ENCODE peak calls at places on chromosomes 7 and 10, in seven cellular contexts. One of them, this sample, is unnamed.

GRCh38 chr10:102605712-102606111 is 38.6 kb upstream of the TRIM8 start:
- DNase-seq in lung: no peak
- DNase-seq in GM23338: no peak
- DNase-seq in neural progenitor cell: no peak
- DNase-seq in ovary: no peak
- DNase-seq in endothelial cell: no peak
- DNase-seq in chondrocyte: peak; percentile 13
- DNase-seq in this sample: no peak

GRCh38 chr10:31582365-31583052 is 263.5 kb downstream of the ZEB1 start:
- DNase-seq in ovary: no peak
- DNase-seq in neural progenitor cell: no peak
- DNase-seq in endothelial cell: no peak
- DNase-seq in chondrocyte: no peak
- DNase-seq in GM23338: peak; percentile 11
- DNase-seq in lung: no peak
- DNase-seq in this sample: no peak

GRCh38 chr10:61464461-61465215 is 11.5 kb upstream of the TMEM26 start:
- DNase-seq in endothelial cell: no peak
- DNase-seq in GM23338: no peak
- DNase-seq in lung: no peak
- DNase-seq in chondrocyte: no peak
- DNase-seq in ovary: no peak
- DNase-seq in neural progenitor cell: no peak
- DNase-seq in this sample: no peak

GRCh38 chr7:143263266-143264195 is at the start of gene GSTK1:
- DNase-seq in neural progenitor cell: peak; percentile 79
- DNase-seq in ovary: peak; percentile 86
- DNase-seq in chondrocyte: peak; percentile 93
- DNase-seq in lung: peak; percentile 86
- DNase-seq in GM23338: peak; percentile 87
- DNase-seq in endothelial cell: peak; percentile 67
- DNase-seq in this sample: peak; percentile 78

GRCh38 chr7:153354071-153354470 is 594.5 kb downstream of the ACTR3B start:
- DNase-seq in endothelial cell: no peak
- DNase-seq in GM23338: no peak
- DNase-seq in ovary: no peak
- DNase-seq in chondrocyte: no peak
- DNase-seq in lung: no peak
- DNase-seq in neural progenitor cell: no peak
- DNase-seq in this sample: no peak

GRCh38 chr7:107948645-107949442 is 54.1 kb downstream of the LAMB1 start:
- DNase-seq in chondrocyte: no peak
- DNase-seq in lung: no peak
- DNase-seq in ovary: no peak
- DNase-seq in GM23338: no peak
- DNase-seq in neural progenitor cell: no peak
- DNase-seq in endothelial cell: no peak
- DNase-seq in this sample: no peak

GRCh38 chr10:133226251-133226808 is 3.7 kb upstream of the UTF1 start:
- DNase-seq in neural progenitor cell: no peak
- DNase-seq in GM23338: peak; percentile 40
- DNase-seq in chondrocyte: no peak
- DNase-seq in ovary: no peak
- DNase-seq in lung: no peak
- DNase-seq in endothelial cell: no peak
- DNase-seq in this sample: no peak

GRCh38 chr7:28755255-28755654 is 202.9 kb downstream of the TRIL start:
- DNase-seq in chondrocyte: no peak
- DNase-seq in endothelial cell: no peak
- DNase-seq in ovary: no peak
- DNase-seq in lung: no peak
- DNase-seq in GM23338: no peak
- DNase-seq in neural progenitor cell: no peak
- DNase-seq in this sample: no peak

GRCh38 chr10:123044391-123044790 is 35.6 kb downstream of the ACADSB start:
- DNase-seq in endothelial cell: no peak
- DNase-seq in neural progenitor cell: no peak
- DNase-seq in GM23338: peak; percentile 37
- DNase-seq in chondrocyte: no peak
- DNase-seq in ovary: no peak
- DNase-seq in lung: no peak
- DNase-seq in this sample: no peak
- TF ChIP-seq CTCF in endothelial cell: no peak
- TF ChIP-seq CTCF in neural progenitor cell: peak; percentile 51
- TF ChIP-seq CTCF in GM23338: peak; percentile 67
- TF ChIP-seq CTCF in chondrocyte: peak; percentile 73
- TF ChIP-seq CTCF in ovary: no peak
- TF ChIP-seq CTCF in lung: no peak
- TF ChIP-seq CTCF in this sample: no peak

GRCh38 chr10:127649642-127650041 is 87.3 kb upstream of the FOXI2 start:
- DNase-seq in lung: no peak
- DNase-seq in endothelial cell: peak; percentile 34
- DNase-seq in chondrocyte: no peak
- DNase-seq in neural progenitor cell: peak; percentile 69
- DNase-seq in GM23338: peak; percentile 88
- DNase-seq in ovary: no peak
- DNase-seq in this sample: peak; percentile 21
- TF ChIP-seq CTCF in lung: no peak
- TF ChIP-seq CTCF in endothelial cell: no peak
- TF ChIP-seq CTCF in chondrocyte: peak; percentile 31
- TF ChIP-seq CTCF in neural progenitor cell: peak; percentile 61
- TF ChIP-seq CTCF in GM23338: peak; percentile 82
- TF ChIP-seq CTCF in ovary: no peak
- TF ChIP-seq CTCF in this sample: peak; percentile 19

GRCh38 chr10:3452234-3452633 is 279.7 kb upstream of the PITRM1 start:
- DNase-seq in chondrocyte: no peak
- DNase-seq in neural progenitor cell: peak; percentile 34
- DNase-seq in endothelial cell: no peak
- DNase-seq in GM23338: peak; percentile 72
- DNase-seq in ovary: no peak
- DNase-seq in lung: no peak
- DNase-seq in this sample: no peak
- TF ChIP-seq CTCF in chondrocyte: peak; percentile 79
- TF ChIP-seq CTCF in neural progenitor cell: no peak
- TF ChIP-seq CTCF in endothelial cell: peak; percentile 33
- TF ChIP-seq CTCF in GM23338: no peak
- TF ChIP-seq CTCF in ovary: no peak
- TF ChIP-seq CTCF in lung: no peak
- TF ChIP-seq CTCF in this sample: no peak

GRCh38 chr10:91034494-91035157 is 113.7 kb upstream of the ANKRD1 start:
- DNase-seq in chondrocyte: no peak
- DNase-seq in ovary: peak; percentile 75
- DNase-seq in GM23338: peak; percentile 50
- DNase-seq in lung: peak; percentile 46
- DNase-seq in neural progenitor cell: peak; percentile 50
- DNase-seq in endothelial cell: no peak
- DNase-seq in this sample: no peak
- TF ChIP-seq CTCF in chondrocyte: no peak
- TF ChIP-seq CTCF in ovary: no peak
- TF ChIP-seq CTCF in GM23338: no peak
- TF ChIP-seq CTCF in lung: no peak
- TF ChIP-seq CTCF in neural progenitor cell: no peak
- TF ChIP-seq CTCF in endothelial cell: no peak
- TF ChIP-seq CTCF in this sample: no peak

DNA sequence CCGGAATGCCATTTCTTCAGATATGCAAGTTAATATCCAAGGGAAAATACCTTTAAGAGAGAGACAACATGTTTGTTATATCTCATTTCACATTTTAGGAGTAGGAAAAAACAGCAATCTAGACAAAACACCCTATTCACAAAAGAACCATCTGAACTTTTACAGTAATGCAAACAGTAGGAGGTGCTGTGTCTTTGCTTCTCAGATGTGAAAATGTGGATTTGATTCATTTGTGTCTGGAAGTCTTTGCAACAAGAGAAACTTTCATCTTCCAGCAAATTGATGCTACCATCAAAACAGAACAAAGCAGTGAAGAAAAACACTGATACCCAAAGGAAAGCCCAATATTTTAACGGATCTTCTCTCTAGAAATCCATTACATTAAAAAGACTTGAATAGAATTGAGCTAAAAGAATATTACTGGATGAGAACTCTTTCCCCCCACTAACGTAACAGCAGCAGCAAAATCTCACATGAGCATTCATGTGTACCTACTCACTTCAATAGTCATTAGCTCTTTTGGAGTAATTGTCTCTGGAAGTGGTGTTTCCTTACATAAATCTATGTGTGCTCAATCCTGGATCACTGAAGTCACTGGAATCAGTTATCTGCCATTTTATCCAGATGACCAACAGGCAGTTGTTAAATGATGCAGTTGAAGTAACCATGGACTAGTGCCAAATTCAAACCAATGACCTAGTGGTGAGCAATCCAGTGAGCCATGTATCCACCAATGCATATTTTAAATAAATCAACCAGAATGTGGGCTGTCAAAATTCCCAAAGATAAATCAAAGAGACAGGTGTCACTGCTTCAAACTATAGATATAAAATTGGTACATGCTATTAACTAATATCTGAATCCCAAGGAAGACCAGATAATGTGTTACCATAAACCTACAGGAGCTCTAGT is 1.8 kb downstream of the SEMA3C start:
- DNase-seq in endothelial cell: no peak
- DNase-seq in chondrocyte: no peak
- DNase-seq in GM23338: peak; percentile 44
- DNase-seq in ovary: no peak
- DNase-seq in neural progenitor cell: no peak
- DNase-seq in lung: no peak
- DNase-seq in this sample: no peak
- TF ChIP-seq CTCF in endothelial cell: no peak
- TF ChIP-seq CTCF in chondrocyte: peak; percentile 80
- TF ChIP-seq CTCF in GM23338: peak; percentile 69
- TF ChIP-seq CTCF in ovary: no peak
- TF ChIP-seq CTCF in neural progenitor cell: peak; percentile 46
- TF ChIP-seq CTCF in lung: no peak
- TF ChIP-seq CTCF in this sample: no peak

GRCh38 chr10:127815147-127815546 is 77.6 kb downstream of the CLRN3 start:
- DNase-seq in ovary: no peak
- DNase-seq in lung: no peak
- DNase-seq in GM23338: peak; percentile 25
- DNase-seq in endothelial cell: no peak
- DNase-seq in neural progenitor cell: no peak
- DNase-seq in chondrocyte: no peak
- DNase-seq in this sample: no peak
- TF ChIP-seq CTCF in ovary: no peak
- TF ChIP-seq CTCF in lung: no peak
- TF ChIP-seq CTCF in GM23338: no peak
- TF ChIP-seq CTCF in endothelial cell: peak; percentile 51
- TF ChIP-seq CTCF in neural progenitor cell: peak; percentile 46
- TF ChIP-seq CTCF in chondrocyte: peak; percentile 60
- TF ChIP-seq CTCF in this sample: peak; percentile 39

DNA sequence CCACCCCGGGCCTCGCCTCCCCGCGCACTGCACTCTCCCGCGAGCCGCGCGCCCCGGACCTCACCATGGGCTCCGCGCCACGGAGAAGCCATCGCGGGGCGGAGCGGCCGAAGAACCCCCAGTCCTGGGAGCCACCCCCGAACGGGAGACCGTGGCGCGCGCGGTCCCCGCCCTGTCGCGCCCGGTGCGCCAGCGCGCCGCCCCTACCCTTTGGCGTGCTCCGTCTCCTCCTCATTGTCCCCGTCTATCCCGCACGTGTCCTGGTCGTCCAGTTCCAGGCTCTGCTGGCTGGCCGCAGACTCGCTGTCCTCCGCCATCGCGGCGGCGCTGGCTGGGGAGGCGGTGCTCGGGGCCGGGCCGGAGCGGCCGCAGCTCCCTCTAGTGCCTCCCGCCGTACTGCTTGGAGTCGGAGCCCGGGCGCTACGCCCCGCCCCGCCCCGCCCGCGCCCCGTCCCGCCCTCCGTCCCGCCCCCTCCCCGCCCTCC is at the start of gene NMT2:
- DNase-seq in endothelial cell: no peak
- DNase-seq in neural progenitor cell: peak; percentile 97
- DNase-seq in ovary: peak; percentile 92
- DNase-seq in GM23338: peak; percentile 85
- DNase-seq in chondrocyte: peak; percentile 94
- DNase-seq in lung: no peak
- DNase-seq in this sample: no peak
- TF ChIP-seq CTCF in endothelial cell: peak; percentile 41
- TF ChIP-seq CTCF in neural progenitor cell: peak; percentile 35
- TF ChIP-seq CTCF in ovary: peak; percentile 22
- TF ChIP-seq CTCF in GM23338: peak; percentile 51
- TF ChIP-seq CTCF in chondrocyte: peak; percentile 69
- TF ChIP-seq CTCF in lung: peak; percentile 36
- TF ChIP-seq CTCF in this sample: peak; percentile 0

GRCh38 chr7:157406971-157407370 is 70.2 kb downstream of the DNAJB6 start:
- DNase-seq in ovary: no peak
- DNase-seq in chondrocyte: peak; percentile 79
- DNase-seq in endothelial cell: no peak
- DNase-seq in neural progenitor cell: no peak
- DNase-seq in GM23338: no peak
- DNase-seq in lung: no peak
- DNase-seq in this sample: no peak

GRCh38 chr7:157405501-157405900 is 68.7 kb downstream of the DNAJB6 start:
- DNase-seq in GM23338: no peak
- DNase-seq in chondrocyte: no peak
- DNase-seq in lung: no peak
- DNase-seq in ovary: no peak
- DNase-seq in endothelial cell: no peak
- DNase-seq in neural progenitor cell: no peak
- DNase-seq in this sample: no peak

GRCh38 chr7:157407512-157408257 is 70.9 kb downstream of the DNAJB6 start:
- DNase-seq in ovary: no peak
- DNase-seq in endothelial cell: no peak
- DNase-seq in chondrocyte: peak; percentile 84
- DNase-seq in neural progenitor cell: no peak
- DNase-seq in GM23338: no peak
- DNase-seq in lung: no peak
- DNase-seq in this sample: no peak

GRCh38 chr7:157404845-157405481 is 68.2 kb downstream of the DNAJB6 start:
- DNase-seq in lung: no peak
- DNase-seq in GM23338: no peak
- DNase-seq in ovary: peak; percentile 81
- DNase-seq in endothelial cell: no peak
- DNase-seq in neural progenitor cell: no peak
- DNase-seq in chondrocyte: no peak
- DNase-seq in this sample: no peak

GRCh38 chr7:157405914-157406810 is 69.4 kb downstream of the DNAJB6 start:
- DNase-seq in ovary: peak; percentile 42
- DNase-seq in neural progenitor cell: no peak
- DNase-seq in GM23338: no peak
- DNase-seq in endothelial cell: no peak
- DNase-seq in lung: no peak
- DNase-seq in chondrocyte: no peak
- DNase-seq in this sample: peak; percentile 58
- TF ChIP-seq CTCF in ovary: no peak
- TF ChIP-seq CTCF in neural progenitor cell: peak; percentile 31
- TF ChIP-seq CTCF in GM23338: peak; percentile 52
- TF ChIP-seq CTCF in endothelial cell: no peak
- TF ChIP-seq CTCF in lung: no peak
- TF ChIP-seq CTCF in chondrocyte: peak; percentile 42
- TF ChIP-seq CTCF in this sample: no peak